ENCODE peak calls at places on chromosomes 4 and X, in ten cellular contexts. M is upper lobe of right lung, L is left ventricle myocardium inferior, C is HFF-Myc, T is astrocyte of the spinal cord, N is K562, U is lower leg skin, S is B cell, B is cardiac muscle cell, A is endothelial cell. Q is an unnamed sample.

GRCh38 chr4:174217273-174218126 is 66.0 kb downstream of the FBXO8 start:
- DNase-seq in N (no peak), A (no peak), B (peak), C (peak), S (peak), M (no peak), T (peak), L (peak), U (no peak), Q (peak)

GRCh38 chrX:9117851-9118250 is 83.9 kb upstream of the FAM9B start:
- DNase-seq in N (no peak), M (no peak), C (no peak), A (no peak), T (no peak), B (no peak), U (no peak), S (no peak), L (no peak), Q (no peak)

GRCh38 chr4:184400375-184400870 is 73.9 kb downstream of the IRF2 start:
- DNase-seq in L (no peak), B (peak), M (no peak), C (peak), T (peak), S (no peak), A (no peak), U (peak), N (no peak), Q (no peak)

GRCh38 chrX:120549483-120550452 is 11.0 kb downstream of the CUL4B start:
- DNase-seq in N (peak), S (no peak), L (no peak), B (peak), C (peak), T (peak), M (no peak), U (no peak), A (no peak), Q (no peak)

GRCh38 chr4:185805979-185806378 is 6.0 kb downstream of the SORBS2 start:
- DNase-seq in C (no peak), U (no peak), N (no peak), A (no peak), L (no peak), B (no peak), S (no peak), T (no peak), M (no peak), Q (no peak)

GRCh38 chr4:138348055-138348454 is 105.9 kb upstream of the SLC7A11 start:
- DNase-seq in S (no peak), T (no peak), C (peak), U (no peak), B (no peak), M (no peak), L (no peak), A (no peak), N (no peak), Q (no peak)

GRCh38 chr4:151182455-151182854 is 83.0 kb downstream of the RPS3A start:
- DNase-seq in L (no peak), C (no peak), S (no peak), A (no peak), N (no peak), U (no peak), B (no peak), M (no peak), T (no peak), Q (no peak)

GRCh38 chr4:165355900-165356300 is 22.9 kb upstream of the CPE start:
- DNase-seq in A (peak), N (no peak), L (no peak), B (peak), T (peak), S (peak), M (no peak), C (no peak), U (no peak), Q (peak)

GRCh38 chrX:139559383-139560042 is 29.0 kb downstream of the F9 start:
- DNase-seq in M (no peak), U (no peak), B (peak), N (peak), A (peak), T (peak), L (no peak), C (no peak), S (peak), Q (no peak)

GRCh38 chr4:119627267-119628190 is 1.1 kb downstream of the PDE5A start:
- DNase-seq in C (no peak), B (peak), A (peak), N (peak), L (peak), S (peak), T (peak), U (peak), M (peak), Q (peak)

GRCh38 chrX:534804-535203 is 95.8 kb upstream of the SHOX start:
- DNase-seq in M (no peak), C (no peak), N (no peak), A (no peak), S (no peak), L (no peak), U (no peak), B (no peak), T (no peak), Q (no peak)

GRCh38 chrX:70087857-70088256 is 25.6 kb downstream of the OTUD6A start:
- DNase-seq in S (no peak), C (no peak), A (no peak), L (no peak), U (no peak), N (no peak), B (peak), T (no peak), M (no peak), Q (no peak)

GRCh38 chrX:129876734-129877395 is 29.1 kb upstream of the UTP14A start:
- DNase-seq in L (no peak), T (peak), A (no peak), M (no peak), S (no peak), C (peak), B (peak), U (no peak), N (no peak), Q (no peak)

GRCh38 chr4:139054791-139055376 is 39.3 kb downstream of the NOCT start:
- DNase-seq in A (no peak), S (no peak), L (no peak), B (peak), M (no peak), T (no peak), U (no peak), C (no peak), N (no peak), Q (no peak)

GRCh38 chr4:135256111-135256510 is 1054.5 kb upstream of the PABPC4L start:
- DNase-seq in T (peak), L (no peak), C (no peak), M (no peak), A (no peak), N (no peak), S (no peak), B (no peak), U (no peak), Q (no peak)

GRCh38 chr4:105666693-105667092 is 41.8 kb downstream of the INTS12 start:
- DNase-seq in M (no peak), C (no peak), T (peak), L (no peak), N (peak), A (no peak), U (no peak), S (no peak), B (peak), Q (no peak)

GRCh38 chrX:46446727-46447378 is 98.4 kb downstream of the ZNF674 start:
- DNase-seq in B (peak), S (peak), M (peak), N (peak), C (peak), T (peak), A (peak), U (peak), L (peak), Q (peak)

GRCh38 chr4:152780267-152780811 is 585 bp downstream of the ARFIP1 start:
- DNase-seq in U (no peak), A (peak), M (no peak), N (peak), L (peak), C (no peak), T (no peak), S (no peak), B (peak), Q (no peak)

GRCh38 chr4:130563185-130563890 is 1467.4 kb downstream of the C4orf33 start:
- DNase-seq in N (no peak), B (peak), A (peak), L (peak), S (no peak), T (peak), U (no peak), M (peak), C (no peak), Q (no peak)

GRCh38 chrX:117919755-117920154 is 196.9 kb downstream of the KLHL13 start:
- DNase-seq in T (no peak), B (no peak), A (no peak), C (no peak), S (no peak), N (no peak), M (no peak), U (no peak), L (no peak), Q (no peak)

GRCh38 chrX:150980186-150980585 is 2.9 kb upstream of the HMGB3 start:
- DNase-seq in L (no peak), S (no peak), B (no peak), T (no peak), C (no peak), U (no peak), N (no peak), A (no peak), M (no peak), Q (no peak)

GRCh38 chrX:54042609-54043010 is 1.7 kb downstream of the PHF8 start:
- DNase-seq in L (peak), A (peak), S (peak), C (no peak), M (peak), T (peak), B (peak), U (no peak), N (peak), Q (peak)

GRCh38 chrX:39456894-39457600 is 640.7 kb downstream of the BCOR start:
- DNase-seq in M (no peak), C (no peak), B (peak), S (no peak), T (no peak), U (no peak), L (no peak), N (no peak), A (no peak), Q (no peak)

GRCh38 chr4:1400861-1401408 is 5.3 kb downstream of the NKX1-1 start:
- DNase-seq in S (no peak), C (no peak), B (no peak), T (no peak), N (no peak), U (peak), A (no peak), M (peak), L (no peak), Q (peak)

GRCh38 chr4:156312261-156312847 is 358.7 kb upstream of the CTSO start:
- DNase-seq in N (no peak), L (no peak), C (no peak), U (no peak), A (no peak), M (no peak), S (no peak), B (peak), T (peak), Q (no peak)

GRCh38 chr4:109315818-109316217 is 13.4 kb upstream of the COL25A1 start:
- DNase-seq in U (no peak), S (no peak), N (peak), C (no peak), L (no peak), B (peak), A (no peak), T (no peak), M (no peak), Q (no peak)
- TF ChIP-seq CTCF in U (no peak), S (no peak), N (peak), C (peak), L (no peak), B (no peak), A (peak), T (peak), M (no peak), Q (no peak)

DNA sequence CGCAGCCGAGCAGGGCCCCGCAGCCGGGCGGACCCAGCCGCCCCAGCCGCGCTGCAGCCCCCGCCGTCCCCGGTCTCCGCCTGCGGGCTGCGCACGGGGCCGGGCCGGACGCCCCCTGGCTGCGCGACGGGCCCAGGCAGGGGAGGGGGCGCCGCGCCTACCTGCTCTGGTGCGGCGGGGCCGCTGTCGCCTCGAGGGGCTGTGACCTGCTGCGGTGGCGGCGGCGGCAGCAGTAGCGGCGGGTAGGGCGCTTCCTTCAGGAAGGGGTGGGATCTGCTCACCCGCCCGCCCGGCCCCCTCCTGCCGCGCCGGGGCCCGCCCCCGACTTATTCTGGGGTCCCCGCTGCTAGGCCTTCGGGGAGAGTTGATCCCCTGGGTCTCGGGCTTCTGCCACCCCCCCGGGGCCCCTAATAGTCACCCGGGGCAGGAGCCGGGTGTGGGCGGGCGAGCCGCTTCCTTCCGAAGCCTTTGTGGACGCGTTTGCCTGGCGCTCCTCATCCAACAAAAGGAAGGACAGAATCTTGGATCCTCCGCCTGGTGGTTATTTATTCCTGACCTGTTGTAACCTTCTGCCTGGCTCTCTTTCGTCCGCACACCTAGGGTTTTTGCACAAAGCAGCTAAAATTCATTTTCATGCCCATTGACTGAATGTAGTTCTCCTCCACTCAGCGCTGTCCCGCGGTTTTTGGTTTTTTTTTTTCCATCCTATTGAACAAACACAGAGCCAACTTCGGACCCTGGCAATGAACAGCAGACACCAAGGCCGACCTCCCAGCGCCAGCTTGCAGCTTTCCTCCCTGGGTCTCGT is at the start of gene TMEM150C:
- DNase-seq in A (peak), M (no peak), C (no peak), B (peak), S (peak), T (peak), N (no peak), L (peak), U (no peak), Q (peak)
- TF ChIP-seq CTCF in A (no peak), M (no peak), C (no peak), B (no peak), S (no peak), T (peak), N (no peak), L (peak), U (no peak), Q (peak)

GRCh38 chrX:50067435-50068292 is 133.1 kb downstream of the AKAP4 start:
- DNase-seq in A (peak), C (no peak), U (no peak), L (no peak), S (no peak), B (peak), T (peak), M (no peak), N (no peak), Q (no peak)
- TF ChIP-seq CTCF in A (no peak), C (no peak), U (no peak), L (no peak), S (no peak), B (peak), T (no peak), M (no peak), N (no peak), Q (no peak)

GRCh38 chr4:25993564-25994185 is 79.7 kb downstream of the SMIM20 start:
- DNase-seq in N (peak), C (no peak), U (no peak), L (peak), S (peak), T (no peak), A (peak), B (peak), M (no peak), Q (no peak)
- TF ChIP-seq CTCF in N (peak), C (peak), U (no peak), L (peak), S (peak), T (no peak), A (peak), B (peak), M (peak), Q (no peak)

GRCh38 chr4:2535386-2536192 is 858 bp upstream of the FAM193A start:
- DNase-seq in T (peak), A (peak), N (peak), S (peak), U (peak), L (peak), B (peak), C (no peak), M (peak), Q (peak)
- TF ChIP-seq CTCF in T (no peak), A (no peak), N (peak), S (peak), U (no peak), L (peak), B (peak), C (peak), M (peak), Q (no peak)

Q was measured in ovary.